ENCODE peak calls at places on chromosomes 11 and 22, in eight cellular contexts. Y is AG08396, J is non-pigmented ciliary epithelial cell, K is astrocyte, L is immature natural killer cell, A is progenitor cell of endocrine pancreas, N is nephron progenitor cell, Z is DMS153. E is an unnamed sample.

GRCh38 chr22:45321827-45322226 is 12.1 kb downstream of the FAM118A start:
- DNase-seq in A (no peak), K (no peak), L (no peak), Z (no peak), J (no peak), N (no peak), Y (no peak), E (no peak)

GRCh38 chr11:8545698-8546366 is 48.2 kb downstream of the STK33 start:
- DNase-seq in N (no peak), Y (no peak), A (no peak), K (no peak), J (no peak), Z (peak), L (no peak), E (no peak)

GRCh38 chr11:62558669-62559068 is 12.1 kb upstream of the AHNAK start:
- DNase-seq in A (no peak), L (no peak), Y (no peak), K (no peak), N (no peak), Z (no peak), J (no peak), E (no peak)

GRCh38 chr11:128783513-128783912 is 83.6 kb downstream of the KCNJ1 start:
- DNase-seq in K (no peak), N (no peak), A (no peak), Y (no peak), J (no peak), L (peak), Z (no peak), E (no peak)

GRCh38 chr22:27797793-27798525 is 3.6 kb downstream of the MN1 start:
- DNase-seq in Z (no peak), K (no peak), J (no peak), N (peak), Y (no peak), A (no peak), L (no peak), E (no peak)

GRCh38 chr22:48765595-48765994 is 1062.1 kb downstream of the BRD1 start:
- DNase-seq in L (no peak), K (no peak), Y (no peak), J (no peak), A (no peak), N (no peak), Z (no peak), E (no peak)

GRCh38 chr11:1150769-1151365 is 6.9 kb upstream of the MUC5AC start:
- DNase-seq in A (no peak), K (peak), J (no peak), L (no peak), Y (peak), N (no peak), Z (no peak), E (no peak)

GRCh38 chr22:48713266-48714205 is 1114.1 kb downstream of the BRD1 start:
- DNase-seq in N (no peak), L (no peak), Y (no peak), J (no peak), Z (no peak), A (no peak), K (no peak), E (no peak)

GRCh38 chr22:43429426-43429825 is 17.6 kb downstream of the MPPED1 start:
- DNase-seq in L (no peak), Y (no peak), K (no peak), N (no peak), J (no peak), A (no peak), Z (no peak), E (no peak)

GRCh38 chr22:36156515-36157419 is 3.8 kb downstream of the APOL3 start:
- DNase-seq in A (no peak), Y (peak), J (peak), N (peak), Z (peak), K (peak), L (peak), E (peak)

GRCh38 chr22:17973217-17973616 is 51.1 kb downstream of the MICAL3 start:
- DNase-seq in A (no peak), L (no peak), Y (no peak), J (no peak), N (no peak), K (no peak), Z (no peak), E (no peak)

GRCh38 chr11:99911116-99911515 is 776.0 kb upstream of the ARHGAP42 start:
- DNase-seq in N (no peak), J (no peak), Y (no peak), L (no peak), K (no peak), A (no peak), Z (no peak), E (no peak)

GRCh38 chr11:48020092-48020755 is 39.9 kb downstream of the PTPRJ start:
- DNase-seq in Z (no peak), Y (no peak), L (peak), N (no peak), A (no peak), J (no peak), K (no peak), E (no peak)

GRCh38 chr11:2305862-2306823 is 4.3 kb downstream of the TSPAN32 start:
- DNase-seq in K (peak), J (no peak), L (peak), N (no peak), Y (peak), A (no peak), Z (no peak), E (no peak)

GRCh38 chr11:95985174-95985808 is 61.4 kb upstream of the MTMR2 start:
- DNase-seq in J (no peak), Z (no peak), N (no peak), K (peak), L (no peak), A (no peak), Y (no peak), E (no peak)

GRCh38 chr22:25815561-25815960 is 73.6 kb downstream of the MYO18B start:
- DNase-seq in Z (no peak), L (no peak), J (no peak), A (no peak), N (no peak), Y (no peak), K (no peak), E (no peak)

GRCh38 chr22:37775785-37776638 is 31.7 kb upstream of the GCAT start:
- DNase-seq in A (no peak), Y (peak), K (peak), N (no peak), J (peak), Z (no peak), L (no peak), E (no peak)

GRCh38 chr11:47714554-47715081 is 551 bp downstream of the AGBL2 start:
- DNase-seq in Y (peak), N (no peak), L (no peak), A (no peak), K (no peak), Z (no peak), J (no peak), E (no peak)

GRCh38 chr22:41822289-41823057 is 10.4 kb upstream of the SREBF2 start:
- DNase-seq in K (peak), L (peak), N (no peak), Y (peak), Z (peak), A (no peak), J (peak), E (no peak)

GRCh38 chr11:3904228-3904627 is 48.8 kb downstream of the STIM1 start:
- DNase-seq in Y (no peak), A (no peak), N (no peak), K (no peak), L (no peak), Z (no peak), J (no peak), E (no peak)

GRCh38 chr22:19596680-19597398 is 72.6 kb upstream of the CLDN5 start:
- DNase-seq in N (no peak), J (no peak), Z (no peak), K (no peak), L (no peak), Y (no peak), A (no peak), E (no peak)

GRCh38 chr11:118928108-118928869 is 2.6 kb upstream of the BCL9L start:
- DNase-seq in K (peak), A (peak), L (peak), Y (peak), N (peak), J (no peak), Z (peak), E (peak)

GRCh38 chr22:41833369-41834004 is 582 bp downstream of the SREBF2 start:
- DNase-seq in A (peak), L (peak), N (peak), J (no peak), K (no peak), Z (no peak), Y (peak), E (peak)

GRCh38 chr22:38756631-38757463 is 1.0 kb upstream of the SUN2 start:
- DNase-seq in L (no peak), J (no peak), A (no peak), N (no peak), K (no peak), Z (no peak), Y (no peak), E (peak)

GRCh38 chr22:31637375-31637937 is 24.6 kb downstream of the PISD start:
- DNase-seq in K (no peak), N (no peak), J (no peak), A (no peak), L (peak), Z (no peak), Y (no peak), E (peak)

GRCh38 chr11:121418625-121419114 is 33.4 kb upstream of the SORL1 start:
- DNase-seq in Y (no peak), L (peak), J (no peak), A (no peak), N (no peak), Z (no peak), K (no peak), E (no peak)

GRCh38 chr11:31655483-31655882 is 145.9 kb downstream of the ELP4 start:
- DNase-seq in L (no peak), Y (peak), K (peak), Z (no peak), J (peak), N (no peak), A (no peak), E (no peak)

GRCh38 chr22:26646158-26646557 is 11.2 kb upstream of the MIAT start:
- DNase-seq in A (no peak), Y (peak), K (peak), N (no peak), Z (no peak), J (no peak), L (no peak), E (no peak)

GRCh38 chr11:121661796-121662508 is 209.2 kb upstream of the SORL1-AS1 start:
- DNase-seq in A (no peak), N (no peak), Z (no peak), K (peak), Y (peak), J (peak), L (no peak), E (no peak)

GRCh38 chr11:127130321-127130720 is 129.8 kb upstream of the KIRREL3 start:
- DNase-seq in K (no peak), Z (no peak), N (no peak), A (no peak), Y (no peak), J (no peak), L (no peak), E (no peak)

GRCh38 chr11:102157219-102157618 is 47.0 kb downstream of the YAP1 start:
- DNase-seq in N (no peak), A (no peak), Y (no peak), L (no peak), J (peak), Z (no peak), K (peak), E (peak)

E was measured in thyroid gland.